ENCODE peak calls at places on chromosomes 7 and 10, in six cellular contexts. H is AG04450, F is pancreas, R is fibroblast of lung, M is tibial nerve, V is heart right ventricle. J is an unnamed sample.
A peak's percentile ranks its signal among the peaks of the same experiment; 100 is the strongest.

GRCh38 chr7:3399858-3400257 is 98.8 kb downstream of the SDK1 start:
- DNase-seq in R (peak; percentile 29), V (no peak), H (no peak), F (no peak), M (no peak), J (no peak)

GRCh38 chr7:36264123-36264916 is 111.3 kb downstream of the EEPD1 start:
- DNase-seq in F (no peak), H (no peak), M (no peak), V (no peak), R (peak; percentile 43), J (no peak)

GRCh38 chr7:38374507-38374906 is 101.1 kb upstream of the TARP start:
- DNase-seq in H (no peak), F (no peak), R (peak; percentile 46), M (peak; percentile 81), V (peak; percentile 40), J (no peak)

GRCh38 chr7:14021069-14021468 is 31.6 kb upstream of the ETV1 start:
- DNase-seq in F (no peak), R (peak; percentile 60), V (no peak), M (no peak), H (peak; percentile 23), J (no peak)

GRCh38 chr10:18822156-18822555 is 162.9 kb downstream of the ARL5B start:
- DNase-seq in F (no peak), V (no peak), R (peak; percentile 54), M (no peak), H (peak; percentile 1), J (no peak)

GRCh38 chr10:48448796-48449195 is 142.3 kb downstream of the MAPK8 start:
- DNase-seq in R (peak; percentile 58), V (no peak), M (no peak), H (no peak), F (no peak), J (no peak)

GRCh38 chr7:158402471-158402870 is 185.2 kb downstream of the PTPRN2 start:
- DNase-seq in H (no peak), R (no peak), M (no peak), V (no peak), F (no peak), J (no peak)

GRCh38 chr10:116907588-116907987 is 58.3 kb downstream of the ENO4 start:
- DNase-seq in R (no peak), F (no peak), V (no peak), H (no peak), M (no peak), J (no peak)

GRCh38 chr10:129659881-129660280 is 192.8 kb downstream of the MGMT start:
- DNase-seq in V (no peak), M (no peak), R (peak; percentile 8), F (no peak), H (no peak), J (no peak)

GRCh38 chr7:150755473-150756099 is 18.4 kb downstream of the GIMAP5 start:
- DNase-seq in V (peak; percentile 60), H (no peak), R (no peak), F (no peak), M (no peak), J (no peak)

GRCh38 chr10:118721005-118721876 is 33.5 kb downstream of the CACUL1 start:
- DNase-seq in F (no peak), V (peak; percentile 57), R (peak; percentile 73), H (peak; percentile 33), M (peak; percentile 98), J (no peak)

GRCh38 chr10:115141254-115141653 is 48.1 kb downstream of the ATRNL1 start:
- DNase-seq in H (no peak), F (no peak), R (peak; percentile 48), M (no peak), V (no peak), J (no peak)

GRCh38 chr7:22565315-22565811 is 65.4 kb upstream of the STEAP1B start:
- DNase-seq in H (no peak), F (no peak), V (no peak), M (no peak), R (peak; percentile 56), J (no peak)

GRCh38 chr7:22561895-22562593 is 62.1 kb upstream of the STEAP1B start:
- DNase-seq in F (no peak), R (no peak), M (no peak), H (no peak), V (no peak), J (no peak)

GRCh38 chr7:22563115-22563514 is 63.1 kb upstream of the STEAP1B start:
- DNase-seq in H (no peak), M (no peak), F (no peak), V (peak; percentile 44), R (no peak), J (no peak)

GRCh38 chr7:22564511-22565045 is 64.6 kb upstream of the STEAP1B start:
- DNase-seq in V (peak; percentile 63), R (peak; percentile 81), M (peak; percentile 31), H (no peak), F (no peak), J (no peak)

DNA sequence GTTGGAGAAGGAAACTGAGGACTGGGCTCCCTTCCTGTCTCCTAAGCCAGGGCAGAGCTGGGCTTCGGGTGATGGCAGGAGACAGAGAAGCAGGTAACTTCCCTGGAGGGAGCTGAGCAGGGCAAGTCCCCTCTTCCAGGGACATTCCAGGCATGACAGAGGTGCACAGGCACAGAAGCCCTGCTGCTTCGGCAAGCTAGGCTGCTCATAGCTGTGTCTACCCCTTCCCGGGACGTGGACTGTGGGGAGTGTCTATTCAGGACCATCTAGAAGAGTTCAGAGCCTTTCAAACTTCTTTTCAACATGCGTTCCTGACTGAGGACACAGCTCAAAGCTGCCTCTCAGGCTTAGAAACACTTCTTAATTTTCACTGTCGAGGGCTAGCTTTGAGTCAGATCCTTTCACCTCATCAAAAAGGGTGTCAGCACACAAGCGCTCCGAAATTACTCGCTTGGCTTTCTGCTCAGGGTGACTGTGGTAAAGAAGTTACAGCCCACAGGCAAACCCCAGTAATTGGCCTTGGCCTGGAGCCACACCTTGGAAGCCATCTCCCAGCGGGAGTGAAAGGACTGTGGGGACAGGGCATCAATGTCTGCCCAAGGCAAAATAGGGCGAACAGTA is 63.7 kb upstream of the STEAP1B start:
- DNase-seq in F (no peak), V (no peak), H (no peak), R (no peak), M (no peak), J (no peak)
- H3K27ac ChIP-seq in F (no peak overlapping the region), V (peak overlapping the region; percentile 85), H (peak overlapping the region; percentile 53), R (peak overlapping the region; percentile 35), M (no peak overlapping the region), J (peak overlapping the region; percentile 51)

DNA sequence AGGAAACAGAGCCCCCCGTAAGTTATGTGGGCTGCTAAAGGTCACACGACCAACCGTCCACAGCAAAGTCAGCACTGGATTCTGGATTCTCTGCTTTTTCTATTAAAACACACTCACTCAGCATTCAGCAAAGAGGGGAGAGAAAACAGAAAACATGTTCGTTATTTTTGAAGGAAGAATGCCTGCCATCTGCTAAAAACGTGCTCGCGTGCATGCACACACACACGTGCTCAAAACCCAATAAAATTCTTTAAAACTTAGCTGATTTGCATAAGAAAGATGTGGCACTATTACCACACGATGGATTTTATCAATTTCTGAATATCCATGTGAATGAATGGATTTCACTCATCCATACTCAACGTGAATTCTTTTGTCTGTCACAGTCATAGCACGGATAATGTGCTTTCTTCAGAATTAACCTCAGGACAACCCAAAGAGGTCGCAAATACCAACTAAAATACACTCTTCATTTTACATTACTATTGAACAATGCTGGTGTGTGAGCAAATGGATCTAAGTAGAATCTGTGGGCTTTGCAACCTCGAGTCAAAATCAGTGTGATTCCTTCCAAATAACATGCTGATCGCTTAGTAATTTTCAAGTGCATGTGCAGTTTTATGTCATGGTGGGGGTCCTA is 40.8 kb downstream of the NRP1 start:
- DNase-seq in M (no peak), F (no peak), H (no peak), V (no peak), R (no peak), J (no peak)
- H3K27ac ChIP-seq in M (no peak overlapping the region), F (no peak overlapping the region), H (no peak overlapping the region), V (peak overlapping the region; percentile 59), R (no peak overlapping the region), J (no peak overlapping the region)

DNA sequence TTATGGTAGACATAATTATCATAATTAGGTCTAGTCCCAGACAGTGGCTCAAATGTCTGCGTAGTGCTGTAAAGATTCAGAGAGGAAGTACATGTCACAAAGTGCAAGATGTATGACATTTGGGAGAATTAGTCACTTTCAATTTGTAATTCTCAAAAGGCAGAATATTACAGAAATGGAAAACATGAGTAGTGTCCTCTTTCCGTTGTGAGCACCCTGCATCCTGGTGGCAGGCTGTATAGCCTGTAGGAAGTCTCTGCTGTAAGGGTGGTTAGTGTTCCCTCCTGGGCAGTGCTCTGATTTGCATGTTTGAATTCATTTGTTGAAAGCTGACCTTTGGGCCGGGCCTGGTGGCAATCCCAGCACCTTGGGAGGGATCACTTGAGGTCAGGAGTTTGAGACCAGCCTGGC is 17.0 kb downstream of the CDK14 start:
- DNase-seq in F (no peak), H (no peak), M (no peak), R (no peak), V (no peak), J (no peak)
- H3K27ac ChIP-seq in F (no peak overlapping the region), H (no peak overlapping the region), M (no peak overlapping the region), R (no peak overlapping the region), V (no peak overlapping the region), J (no peak overlapping the region)

GRCh38 chr7:138911007-138911406 is 70.2 kb downstream of the KIAA1549 start:
- DNase-seq in H (no peak), R (no peak), M (no peak), F (no peak), V (no peak), J (no peak)

GRCh38 chr7:138904122-138904435 is 77.1 kb downstream of the KIAA1549 start:
- DNase-seq in R (no peak), M (no peak), H (no peak), V (no peak), F (no peak), J (no peak)

GRCh38 chr7:138902156-138902555 is 79.0 kb downstream of the KIAA1549 start:
- DNase-seq in H (no peak), R (no peak), V (no peak), M (no peak), F (no peak), J (no peak)

GRCh38 chr7:138907849-138908248 is 73.3 kb downstream of the KIAA1549 start:
- DNase-seq in V (no peak), R (no peak), M (no peak), H (no peak), F (no peak), J (no peak)

GRCh38 chr7:138907438-138907837 is 73.8 kb downstream of the KIAA1549 start:
- DNase-seq in M (no peak), V (no peak), F (no peak), H (no peak), R (no peak), J (no peak)
- H3K27ac ChIP-seq in M (no peak overlapping the region), V (no peak overlapping the region), F (no peak overlapping the region), H (no peak overlapping the region), R (no peak overlapping the region), J (no peak overlapping the region)

GRCh38 chr7:23335621-23336020 is 36.5 kb downstream of the MALSU1 start:
- DNase-seq in V (no peak), H (no peak), M (no peak), R (no peak), F (no peak), J (no peak)
- H3K27ac ChIP-seq in V (no peak overlapping the region), H (peak overlapping the region; percentile 40), M (no peak overlapping the region), R (no peak overlapping the region), F (no peak overlapping the region), J (no peak overlapping the region)

GRCh38 chr7:772005-772294 is 44.9 kb upstream of the PRKAR1B start:
- DNase-seq in M (no peak), F (no peak), V (no peak), H (no peak), R (no peak), J (no peak)
- H3K27ac ChIP-seq in M (no peak overlapping the region), F (peak overlapping the region; percentile 49), V (peak overlapping the region; percentile 81), H (no peak overlapping the region), R (no peak overlapping the region), J (no peak overlapping the region)

J was measured in substantia nigra.